ENCODE peak calls at places on chromosomes 2 and 18, in ten cellular contexts. W is stomach, U is cardiac septum, N is right cardiac atrium, F is NCI-H1436, L is brain microvascular endothelial cell, Q is NB4, Y is cardiac fibroblast, S is A549, T is posterior cingulate gyrus. O is an unnamed sample.

GRCh38 chr2:232328038-232328435 is 50.5 kb upstream of the ALPP start:
- DNase-seq in W (no peak), U (peak), N (no peak), F (no peak), L (no peak), Q (no peak), Y (no peak), S (no peak), T (peak), O (no peak)

GRCh38 chr18:76468345-76469275 is 26.4 kb downstream of the ZNF516 start:
- DNase-seq in W (no peak), U (no peak), N (no peak), F (no peak), L (no peak), Q (peak), Y (no peak), S (no peak), T (peak), O (no peak)

GRCh38 chr2:169363570-169364150 is 1.3 kb upstream of the LRP2 start:
- DNase-seq in W (no peak), U (no peak), N (peak), F (peak), L (no peak), Q (peak), Y (peak), S (peak), T (peak), O (peak)

GRCh38 chr2:51290725-51291124 is 258.8 kb upstream of the NRXN1 start:
- DNase-seq in W (no peak), U (no peak), N (no peak), F (no peak), L (no peak), Q (no peak), Y (peak), S (no peak), T (no peak), O (no peak)

GRCh38 chr18:9333441-9334350 is 877 bp upstream of the TWSG1 start:
- DNase-seq in W (no peak), U (no peak), N (no peak), F (no peak), L (no peak), Q (no peak), Y (no peak), S (no peak), T (peak), O (no peak)

GRCh38 chr2:15797231-15797945 is 143.0 kb upstream of the MYCN start:
- DNase-seq in W (no peak), U (no peak), N (no peak), F (peak), L (no peak), Q (peak), Y (no peak), S (no peak), T (no peak), O (no peak)

GRCh38 chr2:102099536-102100293 is 42.8 kb upstream of the IL1R1 start:
- DNase-seq in W (no peak), U (no peak), N (peak), F (no peak), L (no peak), Q (no peak), Y (no peak), S (no peak), T (no peak), O (no peak)

GRCh38 chr18:44321868-44322590 is 358.7 kb upstream of the SETBP1 start:
- DNase-seq in W (no peak), U (no peak), N (peak), F (no peak), L (no peak), Q (no peak), Y (no peak), S (no peak), T (peak), O (no peak)

GRCh38 chr2:223068036-223068435 is 16.0 kb downstream of the KCNE4 start:
- DNase-seq in W (no peak), U (no peak), N (no peak), F (no peak), L (no peak), Q (no peak), Y (no peak), S (no peak), T (no peak), O (no peak)